ENCODE peak calls at places on chromosomes 4 and X, in ten cellular contexts. I is IMR-90, A is fibroblast of pulmonary artery, E is ascending aorta, G is osteoblast, V is AG09309, R is mammary epithelial cell, P is lung, W is astrocyte of the spinal cord, U is HL-60. K is an unnamed sample.

GRCh38 chr4:6608758-6609414 is 31.6 kb upstream of the MRFAP1 start:
- DNase-seq in P (no peak), E (no peak), W (no peak), I (no peak), U (no peak), R (no peak), G (peak), A (no peak), V (no peak), K (no peak)

GRCh38 chr4:107616838-107617389 is 103.1 kb downstream of the PAPSS1 start:
- DNase-seq in E (no peak), U (no peak), P (no peak), V (no peak), W (no peak), R (no peak), G (no peak), A (no peak), I (peak), K (no peak)

GRCh38 chr4:165288226-165288625 is 39.2 kb upstream of the MSMO1 start:
- DNase-seq in G (no peak), V (no peak), R (no peak), A (no peak), U (no peak), I (no peak), W (peak), E (no peak), P (no peak), K (no peak)

GRCh38 chr4:142582340-142582739 is 263.8 kb downstream of the INPP4B start:
- DNase-seq in E (no peak), A (no peak), V (no peak), U (no peak), I (no peak), W (no peak), R (no peak), P (no peak), G (no peak), K (no peak)

GRCh38 chrX:130082244-130083106 is 27.8 kb downstream of the ELF4 start:
- DNase-seq in P (peak), I (no peak), R (no peak), A (no peak), U (peak), G (peak), V (no peak), E (no peak), W (no peak), K (peak)

GRCh38 chr4:82230310-82230709 is 143.5 kb downstream of the HNRNPD start:
- DNase-seq in V (no peak), E (no peak), A (peak), I (no peak), G (no peak), W (no peak), U (no peak), P (no peak), R (peak), K (no peak)

GRCh38 chr4:97457253-97457652 is 686.0 kb downstream of the STPG2 start:
- DNase-seq in R (no peak), G (no peak), A (no peak), V (no peak), E (no peak), I (no peak), W (no peak), P (no peak), U (no peak), K (no peak)

GRCh38 chr4:48483006-48483776 is at the start of gene SLC10A4:
- DNase-seq in R (no peak), A (no peak), V (no peak), U (no peak), I (no peak), W (no peak), E (no peak), G (peak), P (no peak), K (no peak)

GRCh38 chr4:151671541-151672059 is 89.2 kb downstream of the GATB start:
- DNase-seq in G (no peak), R (no peak), U (no peak), W (no peak), E (no peak), P (no peak), I (no peak), V (no peak), A (no peak), K (no peak)

GRCh38 chrX:1361275-1361674 is 24.7 kb downstream of the IL3RA start:
- DNase-seq in R (no peak), U (no peak), A (no peak), W (no peak), I (no peak), E (no peak), P (no peak), V (no peak), G (no peak), K (no peak)

GRCh38 chrX:74234829-74235228 is 69.2 kb upstream of the ZCCHC13 start:
- DNase-seq in P (no peak), I (no peak), E (no peak), V (no peak), U (no peak), W (no peak), A (no peak), R (no peak), G (no peak), K (no peak)

GRCh38 chr4:168619266-168619631 is 122.4 kb downstream of the PALLD start:
- DNase-seq in R (peak), P (no peak), A (no peak), W (no peak), U (no peak), I (peak), E (no peak), V (no peak), G (no peak), K (no peak)

GRCh38 chr4:22962186-22962786 is 269.5 kb downstream of the GBA3 start:
- DNase-seq in P (no peak), W (peak), E (no peak), I (peak), V (no peak), A (peak), G (peak), R (peak), U (peak), K (peak)

GRCh38 chrX:9141496-9141895 is 107.6 kb upstream of the FAM9B start:
- DNase-seq in U (no peak), I (peak), V (peak), A (peak), R (peak), E (no peak), W (peak), P (no peak), G (no peak), K (peak)

GRCh38 chrX:134365923-134366322 is 94.0 kb upstream of the HPRT1 start:
- DNase-seq in E (no peak), I (no peak), W (no peak), G (no peak), A (no peak), P (no peak), U (no peak), R (peak), V (no peak), K (no peak)

GRCh38 chr4:186227221-186227620 is at the start of gene KLKB1:
- DNase-seq in P (no peak), V (no peak), U (no peak), R (no peak), G (peak), I (no peak), A (peak), W (peak), E (no peak), K (no peak)

GRCh38 chr4:169005453-169006099 is 4.5 kb downstream of the CBR4 start:
- DNase-seq in G (no peak), U (no peak), A (peak), R (no peak), W (peak), V (no peak), E (no peak), P (no peak), I (peak), K (peak)

GRCh38 chrX:110852180-110852579 is 56.6 kb upstream of the CHRDL1 start:
- DNase-seq in R (no peak), G (peak), E (no peak), W (no peak), A (peak), V (no peak), P (no peak), U (no peak), I (peak), K (peak)

GRCh38 chrX:110858565-110858964 is 62.9 kb upstream of the CHRDL1 start:
- DNase-seq in G (no peak), U (no peak), P (no peak), W (no peak), R (no peak), A (no peak), E (no peak), V (no peak), I (no peak), K (no peak)

GRCh38 chrX:110851780-110852179 is 56.2 kb upstream of the CHRDL1 start:
- DNase-seq in U (no peak), I (peak), P (no peak), V (no peak), A (no peak), W (peak), G (peak), R (peak), E (no peak), K (peak)

GRCh38 chrX:110853610-110854009 is 58.0 kb upstream of the CHRDL1 start:
- DNase-seq in P (no peak), G (peak), W (peak), R (peak), A (no peak), E (no peak), V (no peak), U (peak), I (no peak), K (peak)
- TF ChIP-seq CTCF in P (no peak), G (peak), W (peak), R (peak), A (peak), E (peak), V (peak), U (no peak), I (peak), K (peak)

GRCh38 chr4:173526034-173526482 is 4.0 kb downstream of the HAND2 start:
- DNase-seq in E (no peak), V (no peak), R (no peak), U (no peak), W (no peak), P (no peak), I (no peak), G (peak), A (peak), K (peak)

GRCh38 chr4:173524218-173525117 is 5.6 kb downstream of the HAND2 start:
- DNase-seq in U (no peak), G (no peak), R (no peak), E (no peak), V (no peak), W (no peak), P (no peak), I (no peak), A (no peak), K (no peak)

GRCh38 chr4:173526724-173527102 is 3.3 kb downstream of the HAND2 start:
- DNase-seq in R (no peak), G (peak), I (no peak), P (no peak), V (no peak), A (no peak), E (no peak), W (no peak), U (no peak), K (no peak)

GRCh38 chr4:173527103-173527876 is 2.7 kb downstream of the HAND2 start:
- DNase-seq in W (no peak), V (no peak), P (no peak), A (peak), G (peak), U (no peak), E (no peak), I (no peak), R (no peak), K (peak)

GRCh38 chr4:173525118-173526033 is 4.7 kb downstream of the HAND2 start:
- DNase-seq in V (no peak), A (peak), U (no peak), R (no peak), I (no peak), W (no peak), P (no peak), E (no peak), G (peak), K (peak)
- H3K4me3 ChIP-seq in V (no peak), A (peak), U (no peak), R (no peak), I (no peak), W (no peak), P (no peak), E (peak), G (no peak), K (peak)

GRCh38 chr4:114807759-114808404 is 209.3 kb downstream of the UGT8 start:
- DNase-seq in R (peak), E (no peak), P (no peak), W (peak), V (no peak), A (peak), U (peak), G (no peak), I (peak), K (peak)
- TF ChIP-seq CTCF in R (peak), E (peak), P (no peak), W (peak), V (peak), A (peak), U (peak), G (peak), I (peak), K (peak)

DNA sequence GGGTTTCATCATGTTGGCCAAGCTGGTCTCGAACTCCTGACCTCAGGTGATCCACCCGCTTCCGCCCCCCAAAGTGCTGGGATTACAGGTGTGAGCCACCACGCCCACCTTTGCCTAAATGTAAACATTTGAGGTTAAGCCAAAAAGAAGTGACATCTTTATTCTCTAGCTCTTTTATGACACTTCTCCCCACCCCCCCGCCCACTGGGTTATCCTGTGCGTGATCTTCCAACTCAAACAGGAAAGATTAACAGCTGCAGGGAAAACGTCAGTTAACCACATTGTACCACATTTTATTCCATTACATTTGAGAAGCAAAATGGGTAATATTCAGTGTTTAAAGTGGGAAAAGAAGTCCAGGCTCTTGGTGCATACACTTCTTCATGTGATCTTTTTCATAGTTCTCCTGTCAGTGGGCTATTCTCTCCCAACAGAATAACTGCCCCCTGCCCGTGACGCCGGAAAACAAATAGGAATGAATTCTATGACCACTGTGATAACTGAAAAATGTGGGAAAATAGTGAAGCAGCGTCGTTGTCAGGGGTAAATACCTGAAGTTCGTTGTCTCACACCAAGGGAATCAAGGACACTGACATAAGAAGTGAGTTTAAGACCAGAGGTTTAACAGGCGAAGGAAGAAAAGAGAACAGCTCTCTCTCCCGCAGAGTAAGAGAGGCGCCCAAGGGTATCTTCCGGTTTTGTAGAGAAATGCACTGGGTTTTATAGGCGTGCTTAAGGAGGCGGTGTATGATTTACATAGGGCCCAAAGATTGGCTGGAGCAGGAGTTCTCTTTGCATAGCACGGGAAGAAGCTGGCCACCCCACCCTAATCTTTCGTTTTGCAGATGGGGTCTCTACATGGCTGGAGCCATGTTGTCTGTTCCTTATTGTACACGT is 9.7 kb upstream of the SRD5A3 start:
- DNase-seq in A (no peak), P (peak), V (no peak), W (no peak), R (no peak), E (no peak), I (no peak), G (no peak), U (peak), K (no peak)
- H3K4me3 ChIP-seq in A (no peak), P (no peak), V (no peak), W (no peak), R (no peak), E (no peak), I (no peak), G (no peak), U (peak), K (no peak)

GRCh38 chr4:138007572-138007971 is 234.6 kb downstream of the SLC7A11 start:
- DNase-seq in R (peak), G (no peak), E (no peak), U (no peak), I (no peak), P (no peak), A (peak), V (no peak), W (peak), K (peak)
- TF ChIP-seq CTCF in R (peak), G (peak), E (no peak), U (peak), I (peak), P (no peak), A (peak), V (peak), W (peak), K (peak)